ENCODE peak calls at places on chromosomes 7 and 10, in five cellular contexts. H, X, S, O and Q are unnamed samples.

GRCh38 chr7:5363729-5364128 is 59.9 kb downstream of the TNRC18 start:
- DNase-seq in H (no peak), X (no peak), S (no peak), O (no peak), Q (no peak)

GRCh38 chr10:83961620-83962019 is 177.7 kb upstream of the GHITM start:
- DNase-seq in H (no peak), X (no peak), S (no peak), O (no peak), Q (no peak)

GRCh38 chr10:96716396-96716795 is 3.9 kb downstream of the PIK3AP1 start:
- DNase-seq in H (no peak), X (no peak), S (no peak), O (no peak), Q (no peak)

GRCh38 chr7:27106181-27106905 is 3.9 kb upstream of the HOXA2 start:
- DNase-seq in H (no peak), X (peak), S (no peak), O (peak), Q (no peak)

GRCh38 chr10:17836917-17837316 is 27.8 kb downstream of the MRC1 start:
- DNase-seq in H (peak), X (peak), S (peak), O (no peak), Q (no peak)

GRCh38 chr10:3946234-3947229 is 161.5 kb upstream of the KLF6 start:
- DNase-seq in H (no peak), X (no peak), S (no peak), O (no peak), Q (no peak)

GRCh38 chr10:121774404-121774803 is 153.4 kb downstream of the ATE1 start:
- DNase-seq in H (no peak), X (no peak), S (no peak), O (no peak), Q (no peak)

GRCh38 chr10:46022978-46023702 is 7.3 kb downstream of the NCOA4 start:
- DNase-seq in H (peak), X (peak), S (peak), O (peak), Q (peak)

GRCh38 chr7:17774248-17774647 is 166.0 kb downstream of the SNX13 start:
- DNase-seq in H (no peak), X (peak), S (peak), O (no peak), Q (no peak)

GRCh38 chr10:97042716-97043562 is 142.8 kb downstream of the SLIT1 start:
- DNase-seq in H (no peak), X (no peak), S (no peak), O (no peak), Q (no peak)

GRCh38 chr10:43192824-43193223 is 54.6 kb downstream of the CSGALNACT2 start:
- DNase-seq in H (no peak), X (no peak), S (no peak), O (no peak), Q (peak)

GRCh38 chr7:5591547-5591899 is 167.9 kb upstream of the TNRC18 start:
- DNase-seq in H (peak), X (peak), S (peak), O (no peak), Q (no peak)

GRCh38 chr7:44334734-44335097 is 9.3 kb upstream of the CAMK2B start:
- DNase-seq in H (no peak), X (no peak), S (no peak), O (no peak), Q (no peak)

GRCh38 chr10:116891208-116891607 is 41.9 kb downstream of the ENO4 start:
- DNase-seq in H (peak), X (peak), S (peak), O (peak), Q (peak)

GRCh38 chr10:26806557-26806956 is 54.2 kb downstream of the ABI1 start:
- DNase-seq in H (no peak), X (no peak), S (no peak), O (no peak), Q (no peak)

GRCh38 chr10:127441350-127442219 is 107.5 kb upstream of the NPS start:
- DNase-seq in H (no peak), X (no peak), S (no peak), O (no peak), Q (no peak)

GRCh38 chr7:127907638-127908040 is 123.6 kb downstream of the LRRC4 start:
- DNase-seq in H (no peak), X (no peak), S (peak), O (no peak), Q (no peak)

GRCh38 chr10:131215776-131216175 is 95.7 kb downstream of the TCERG1L start:
- DNase-seq in H (no peak), X (no peak), S (no peak), O (no peak), Q (no peak)

GRCh38 chr7:76317782-76318487 is 15.5 kb downstream of the HSPB1 start:
- DNase-seq in H (peak), X (peak), S (no peak), O (peak), Q (peak)

GRCh38 chr10:124162774-124163354 is 69.5 kb upstream of the CHST15 start:
- DNase-seq in H (no peak), X (no peak), S (no peak), O (no peak), Q (no peak)

GRCh38 chr7:72538147-72538546 is 126.0 kb upstream of the CALN1 start:
- DNase-seq in H (no peak), X (no peak), S (no peak), O (no peak), Q (no peak)

GRCh38 chr7:30988346-30989005 is 24.7 kb downstream of the GHRHR start:
- DNase-seq in H (no peak), X (no peak), S (no peak), O (no peak), Q (peak)

GRCh38 chr10:5858811-5859210 is 30.9 kb downstream of the ANKRD16 start:
- DNase-seq in H (no peak), X (no peak), S (no peak), O (no peak), Q (no peak)

GRCh38 chr10:99630439-99630838 is 10.2 kb upstream of the SLC25A28 start:
- DNase-seq in H (peak), X (peak), S (no peak), O (no peak), Q (no peak)

GRCh38 chr10:77613476-77614130 is 24.0 kb downstream of the KCNMA1 start:
- DNase-seq in H (no peak), X (no peak), S (no peak), O (no peak), Q (no peak)

GRCh38 chr7:732094-732541 is 5.0 kb upstream of the PRKAR1B start:
- DNase-seq in H (no peak), X (peak), S (peak), O (no peak), Q (no peak)

GRCh38 chr7:151271699-151272355 is 23.3 kb upstream of the SMARCD3 start:
- DNase-seq in H (no peak), X (no peak), S (no peak), O (no peak), Q (peak)

GRCh38 chr10:98855403-98856189 is 380.1 kb downstream of the HPSE2 start:
- DNase-seq in H (no peak), X (no peak), S (no peak), O (no peak), Q (no peak)

GRCh38 chr10:6537704-6538103 is 42.4 kb downstream of the PRKCQ start:
- DNase-seq in H (no peak), X (no peak), S (no peak), O (no peak), Q (no peak)

GRCh38 chr7:125061-125471 is 67.3 kb upstream of the FAM20C start:
- DNase-seq in H (no peak), X (no peak), S (no peak), O (no peak), Q (no peak)

GRCh38 chr7:96996111-96996936 is 9.0 kb upstream of the DLX6 start:
- DNase-seq in H (no peak), X (no peak), S (no peak), O (no peak), Q (no peak)

GRCh38 chr7:38160003-38160571 is 18.0 kb upstream of the STARD3NL start:
- DNase-seq in H (no peak), X (no peak), S (no peak), O (no peak), Q (no peak)

GRCh38 chr7:158048569-158048968 is 539.1 kb downstream of the PTPRN2 start:
- DNase-seq in H (no peak), X (no peak), S (no peak), O (no peak), Q (no peak)

GRCh38 chr10:123331438-123331837 is 177.2 kb downstream of the BUB3 start:
- DNase-seq in H (no peak), X (peak), S (no peak), O (no peak), Q (no peak)

GRCh38 chr7:22549667-22550513 is 49.9 kb upstream of the STEAP1B start:
- DNase-seq in H (no peak), X (no peak), S (no peak), O (peak), Q (no peak)